ENCODE peak calls at places on chromosomes 13 and 19, in five cellular contexts. M is CD4-positive, alpha-beta T cell; S is DND-41; J is tibial artery; I is MM.1S. X is an unnamed sample.

GRCh38 chr13:27662738-27663470 is 41.2 kb downstream of the POLR1D start:
- DNase-seq in M (no peak), S (no peak), J (no peak), I (no peak), X (no peak)

GRCh38 chr13:88979465-88980180 is 1308.5 kb downstream of the SLITRK5 start:
- DNase-seq in M (no peak), S (no peak), J (no peak), I (peak), X (no peak)

GRCh38 chr13:111626371-111627305 is 306.2 kb downstream of the TEX29 start:
- DNase-seq in M (no peak), S (no peak), J (no peak), I (no peak), X (no peak)

GRCh38 chr13:35891486-35891885 is 239.7 kb downstream of the DCLK1 start:
- DNase-seq in M (no peak), S (no peak), J (no peak), I (no peak), X (no peak)

GRCh38 chr13:59340581-59340980 is 823.1 kb downstream of the DIAPH3 start:
- DNase-seq in M (no peak), S (no peak), J (no peak), I (no peak), X (no peak)

GRCh38 chr13:110109910-110110309 is 197.0 kb downstream of the COL4A1 start:
- DNase-seq in M (no peak), S (no peak), J (peak), I (no peak), X (no peak)

GRCh38 chr13:111123649-111124048 is 8.5 kb downstream of the ARHGEF7 start:
- DNase-seq in M (no peak), S (no peak), J (no peak), I (no peak), X (no peak)

GRCh38 chr13:34762312-34762711 is 179.8 kb upstream of the NBEA start:
- DNase-seq in M (no peak), S (no peak), J (no peak), I (no peak), X (no peak)

GRCh38 chr13:97261254-97262015 is 39.3 kb downstream of the MBNL2 start:
- DNase-seq in M (no peak), S (no peak), J (no peak), I (no peak), X (no peak)

GRCh38 chr19:18789883-18790565 is 1.1 kb downstream of the COMP start:
- DNase-seq in M (no peak), S (no peak), J (peak), I (no peak), X (no peak)

GRCh38 chr13:98285852-98286594 is 109.0 kb upstream of the RNF113B start:
- DNase-seq in M (no peak), S (no peak), J (no peak), I (no peak), X (no peak)

GRCh38 chr19:34217952-34218817 is 36.2 kb upstream of the GARRE1 start:
- DNase-seq in M (peak), S (peak), J (no peak), I (no peak), X (no peak)

GRCh38 chr13:97211357-97211756 is 10.8 kb upstream of the MBNL2 start:
- DNase-seq in M (no peak), S (no peak), J (no peak), I (no peak), X (no peak)

GRCh38 chr13:29472317-29472961 is 123.0 kb downstream of the SLC7A1 start:
- DNase-seq in M (peak), S (peak), J (peak), I (peak), X (peak)

GRCh38 chr13:25453966-25454365 is 82.2 kb downstream of the ATP8A2 start:
- DNase-seq in M (no peak), S (no peak), J (no peak), I (no peak), X (no peak)

GRCh38 chr19:3782330-3782729 is 3.9 kb downstream of the MATK start:
- DNase-seq in M (no peak), S (no peak), J (no peak), I (no peak), X (no peak)

GRCh38 chr19:19525611-19526380 is 2.9 kb upstream of the YJEFN3 start:
- DNase-seq in M (no peak), S (no peak), J (no peak), I (no peak), X (peak)

GRCh38 chr19:17346109-17346671 is 8.8 kb downstream of the GTPBP3 start:
- DNase-seq in M (peak), S (peak), J (peak), I (peak), X (peak)

GRCh38 chr19:23851966-23852365 is 62.7 kb upstream of the ZNF726 start:
- DNase-seq in M (no peak), S (no peak), J (no peak), I (no peak), X (no peak)

GRCh38 chr13:23985060-23985459 is 87.8 kb upstream of the C1QTNF9B start:
- DNase-seq in M (no peak), S (no peak), J (no peak), I (no peak), X (no peak)

GRCh38 chr13:53007872-53008271 is 20.7 kb upstream of the OLFM4 start:
- DNase-seq in M (no peak), S (peak), J (no peak), I (no peak), X (no peak)

GRCh38 chr19:33450689-33451088 is 70.9 kb downstream of the PEPD start:
- DNase-seq in M (no peak), S (no peak), J (no peak), I (no peak), X (no peak)

GRCh38 chr19:40740747-40741146 is 9.5 kb downstream of the ACTMAP start:
- DNase-seq in M (no peak), S (no peak), J (peak), I (no peak), X (no peak)

GRCh38 chr19:13045812-13046211 is 50.5 kb downstream of the NFIX start:
- DNase-seq in M (no peak), S (no peak), J (no peak), I (no peak), X (no peak)

GRCh38 chr13:33707449-33707848 is 110.5 kb upstream of the RFC3 start:
- DNase-seq in M (no peak), S (no peak), J (no peak), I (no peak), X (no peak)

GRCh38 chr19:50368649-50369570 is 3.5 kb upstream of the NAPSA start:
- DNase-seq in M (peak), S (peak), J (peak), I (peak), X (peak)

GRCh38 chr19:13275016-13275722 is 125.0 kb downstream of the IER2 start:
- DNase-seq in M (no peak), S (no peak), J (no peak), I (peak), X (no peak)

GRCh38 chr13:28401303-28402056 is 93.4 kb downstream of the FLT1 start:
- DNase-seq in M (no peak), S (no peak), J (no peak), I (no peak), X (no peak)

GRCh38 chr19:49932041-49932451 is 2.7 kb upstream of the NUP62 start:
- DNase-seq in M (no peak), S (no peak), J (no peak), I (no peak), X (no peak)

GRCh38 chr19:28239270-28239669 is 973.7 kb downstream of the UQCRFS1 start:
- DNase-seq in M (no peak), S (peak), J (no peak), I (no peak), X (peak)

GRCh38 chr13:48976677-48977625 is 1.2 kb downstream of the FNDC3A start:
- DNase-seq in M (no peak), S (no peak), J (no peak), I (no peak), X (peak)

GRCh38 chr19:18659281-18660050 is 22.6 kb downstream of the KLHL26 start:
- DNase-seq in M (no peak), S (no peak), J (peak), I (no peak), X (no peak)

GRCh38 chr13:51581148-51581820 is 3.0 kb upstream of the WDFY2 start:
- DNase-seq in M (no peak), S (no peak), J (no peak), I (no peak), X (peak)

GRCh38 chr13:78160793-78161192 is 242.2 kb upstream of the EDNRB start:
- DNase-seq in M (no peak), S (no peak), J (no peak), I (peak), X (no peak)

GRCh38 chr19:49151339-49152217 is 3.6 kb downstream of the HRC start:
- DNase-seq in M (no peak), S (peak), J (no peak), I (no peak), X (peak)

GRCh38 chr19:30590596-30591229 is 218.5 kb downstream of the ZNF536 start:
- DNase-seq in M (no peak), S (no peak), J (no peak), I (no peak), X (no peak)

GRCh38 chr13:100235311-100235901 is 146.5 kb downstream of the PCCA start:
- DNase-seq in M (no peak), S (no peak), J (no peak), I (peak), X (peak)

GRCh38 chr13:31697290-31697689 is 42.0 kb upstream of the RXFP2 start:
- DNase-seq in M (no peak), S (no peak), J (no peak), I (no peak), X (no peak)

GRCh38 chr13:27044837-27045570 is 126.6 kb downstream of the USP12 start:
- DNase-seq in M (no peak), S (peak), J (no peak), I (no peak), X (peak)

GRCh38 chr19:41883821-41884733 is 1.1 kb downstream of the ARHGEF1 start:
- DNase-seq in M (peak), S (peak), J (peak), I (peak), X (peak)
- TF ChIP-seq CTCF in M (no peak), S (no peak), J (no peak), I (no peak), X (no peak)

GRCh38 chr13:84570831-84571230 is 688.6 kb upstream of the SLITRK1 start:
- DNase-seq in M (no peak), S (no peak), J (no peak), I (no peak), X (no peak)

GRCh38 chr13:84574851-84575250 is 692.6 kb upstream of the SLITRK1 start:
- DNase-seq in M (no peak), S (no peak), J (no peak), I (peak), X (no peak)

GRCh38 chr13:84567848-84568247 is 685.6 kb upstream of the SLITRK1 start:
- DNase-seq in M (no peak), S (no peak), J (no peak), I (no peak), X (no peak)

DNA sequence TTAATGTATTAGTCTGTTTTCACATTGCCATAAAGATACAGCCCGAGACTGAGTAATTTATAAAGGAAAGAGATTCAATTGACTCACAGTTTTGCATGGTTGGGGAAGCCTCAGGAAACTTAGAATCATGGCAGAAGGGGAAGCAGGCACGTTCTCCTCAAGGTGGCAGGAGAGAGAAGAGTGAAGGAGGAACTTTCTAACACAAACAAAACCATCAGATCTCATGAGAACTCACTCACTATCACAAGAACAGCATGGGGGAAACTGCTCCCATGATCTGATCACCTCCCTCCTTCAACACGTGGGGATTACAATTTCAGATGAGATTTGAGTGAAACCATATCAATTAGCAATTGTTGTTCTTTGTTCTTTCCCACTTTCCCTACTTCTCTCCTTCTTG is 689.0 kb upstream of the SLITRK1 start:
- DNase-seq in M (no peak), S (no peak), J (no peak), I (peak), X (no peak)
- TF ChIP-seq CTCF in M (no peak), S (no peak), J (no peak), I (peak), X (peak)

DNA sequence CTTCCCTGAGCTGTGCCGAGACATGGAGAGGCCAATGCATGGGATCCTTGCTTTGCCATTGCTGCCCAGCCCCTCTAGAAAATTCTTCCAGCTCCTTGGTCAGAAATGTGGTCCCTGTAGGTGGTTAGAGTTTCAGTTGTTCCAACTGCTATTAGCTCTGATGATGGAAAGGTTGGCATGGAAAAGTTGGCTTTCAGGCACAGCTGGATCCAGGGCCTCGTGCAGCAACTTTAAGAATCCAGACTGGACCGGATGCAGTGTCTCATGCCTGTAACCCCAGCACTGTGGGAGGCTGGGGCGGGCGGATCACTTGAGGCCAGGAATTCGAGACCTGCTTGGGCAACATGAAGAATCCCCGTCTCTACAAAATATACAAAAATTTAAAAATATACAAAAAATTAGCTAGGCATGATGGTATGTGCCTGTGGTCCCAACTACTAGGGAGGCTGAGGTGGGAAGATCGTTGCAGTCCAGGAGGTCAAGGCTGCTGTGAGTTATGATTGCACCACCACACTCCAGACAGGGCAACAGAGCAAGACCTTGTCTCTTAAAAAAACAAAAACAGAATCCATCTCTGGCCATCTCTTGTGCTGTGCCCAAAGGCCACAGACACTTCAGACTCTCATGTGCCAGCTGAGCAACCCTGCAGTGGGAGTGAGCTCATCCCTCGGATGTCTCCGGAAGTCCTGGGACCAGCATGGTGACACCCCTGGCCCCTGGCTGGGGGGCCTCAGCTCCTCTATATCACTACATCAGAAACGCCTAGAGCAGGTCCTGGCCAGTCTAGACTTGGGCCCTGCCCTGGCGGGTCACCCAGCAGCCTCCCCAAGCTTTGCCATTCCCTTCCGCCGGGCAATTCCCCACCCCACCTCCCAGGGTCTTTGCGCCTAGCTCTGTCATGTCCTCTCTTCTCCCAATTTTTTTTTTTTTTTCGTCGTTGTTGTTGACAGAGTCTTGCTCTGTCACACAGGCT is 16.8 kb downstream of the MEX3D start:
- DNase-seq in M (no peak), S (no peak), J (no peak), I (no peak), X (no peak)
- TF ChIP-seq CTCF in M (no peak), S (no peak), J (no peak), I (no peak), X (no peak)

GRCh38 chr19:10478903-10479384 is 24.2 kb downstream of the KEAP1 start:
- DNase-seq in M (peak), S (peak), J (peak), I (no peak), X (peak)
- TF ChIP-seq CTCF in M (peak), S (peak), J (peak), I (no peak), X (peak)

GRCh38 chr13:41411536-41411935 is 45.8 kb upstream of the RGCC start:
- DNase-seq in M (no peak), S (no peak), J (peak), I (peak), X (peak)
- TF ChIP-seq CTCF in M (peak), S (peak), J (peak), I (peak), X (peak)

GRCh38 chr13:106376411-106377112 is 158.9 kb downstream of the EFNB2 start:
- DNase-seq in M (no peak), S (peak), J (no peak), I (no peak), X (no peak)
- TF ChIP-seq CTCF in M (no peak), S (peak), J (no peak), I (no peak), X (no peak)

GRCh38 chr19:5339950-5340636 is 519 bp downstream of the PTPRS start:
- DNase-seq in M (no peak), S (no peak), J (no peak), I (no peak), X (peak)
- TF ChIP-seq CTCF in M (no peak), S (no peak), J (no peak), I (no peak), X (peak)

X was measured in OCI-LY7.